ENCODE peak calls at places on chromosomes 4 and X, in ten cellular contexts. L, O, I, E, W, X, A, R, F and B are unnamed samples.
A peak's percentile ranks its signal among the peaks of the same experiment; 100 is the strongest.

GRCh38 chr4:5003918-5004317 is 15.3 kb downstream of the CYTL1 start:
- DNase-seq in L (no peak), O (no peak), I (no peak), E (no peak), W (no peak), X (no peak), A (no peak), R (no peak), F (no peak), B (no peak)

GRCh38 chrX:34656842-34657780 is at the start of gene TMEM47:
- DNase-seq in L (peak; percentile 69), O (peak; percentile 84), I (peak; percentile 65), E (peak; percentile 81), W (peak; percentile 87), X (peak; percentile 80), A (no peak), R (peak; percentile 75), F (peak; percentile 72), B (peak; percentile 67)

GRCh38 chrX:25023908-25024307 is 8.1 kb upstream of the ARX start:
- DNase-seq in L (no peak), O (no peak), I (no peak), E (no peak), W (no peak), X (no peak), A (no peak), R (no peak), F (no peak), B (no peak)

GRCh38 chr4:38058186-38058585 is 98.0 kb downstream of the PTTG2 start:
- DNase-seq in L (no peak), O (no peak), I (no peak), E (no peak), W (no peak), X (no peak), A (no peak), R (no peak), F (no peak), B (no peak)

GRCh38 chrX:50871922-50872453 is 38.5 kb upstream of the BMP15 start:
- DNase-seq in L (no peak), O (no peak), I (no peak), E (no peak), W (no peak), X (no peak), A (no peak), R (no peak), F (peak; percentile 11), B (no peak)

GRCh38 chr4:55553442-55553841 is 6.7 kb upstream of the CLOCK start:
- DNase-seq in L (peak; percentile 79), O (no peak), I (peak; percentile 10), E (peak; percentile 67), W (peak; percentile 56), X (no peak), A (no peak), R (peak; percentile 50), F (peak; percentile 68), B (no peak)

GRCh38 chr4:52946811-52947210 is 84.7 kb downstream of the RASL11B start:
- DNase-seq in L (no peak), O (no peak), I (no peak), E (no peak), W (no peak), X (no peak), A (no peak), R (no peak), F (no peak), B (no peak)

GRCh38 chrX:7435822-7436221 is 287.9 kb upstream of the PUDP start:
- DNase-seq in L (no peak), O (no peak), I (no peak), E (no peak), W (no peak), X (no peak), A (no peak), R (no peak), F (no peak), B (no peak)

GRCh38 chrX:3663576-3664290 is 49.7 kb downstream of the PRKX start:
- DNase-seq in L (no peak), O (peak; percentile 52), I (no peak), E (no peak), W (no peak), X (no peak), A (no peak), R (no peak), F (no peak), B (no peak)

GRCh38 chr4:185920171-185920570 is 108.2 kb upstream of the SORBS2 start:
- DNase-seq in L (peak; percentile 18), O (no peak), I (peak; percentile 30), E (no peak), W (no peak), X (no peak), A (no peak), R (no peak), F (peak; percentile 65), B (no peak)

GRCh38 chr4:83606435-83606834 is 70.5 kb downstream of the GPAT3 start:
- DNase-seq in L (no peak), O (no peak), I (no peak), E (no peak), W (no peak), X (no peak), A (no peak), R (no peak), F (no peak), B (no peak)

GRCh38 chr4:141077611-141078225 is 55.6 kb downstream of the RNF150 start:
- DNase-seq in L (no peak), O (no peak), I (no peak), E (no peak), W (no peak), X (no peak), A (no peak), R (no peak), F (no peak), B (no peak)

GRCh38 chr4:150305995-150306394 is 227.8 kb downstream of the DCLK2 start:
- DNase-seq in L (peak; percentile 51), O (no peak), I (no peak), E (peak; percentile 80), W (no peak), X (no peak), A (no peak), R (no peak), F (peak; percentile 81), B (no peak)

GRCh38 chr4:143344011-143344410 is 7.3 kb downstream of the GAB1 start:
- DNase-seq in L (peak; percentile 28), O (no peak), I (no peak), E (peak; percentile 24), W (no peak), X (no peak), A (no peak), R (no peak), F (no peak), B (no peak)

GRCh38 chr4:143347495-143347894 is 10.8 kb downstream of the GAB1 start:
- DNase-seq in L (no peak), O (no peak), I (no peak), E (no peak), W (no peak), X (no peak), A (no peak), R (no peak), F (no peak), B (no peak)

GRCh38 chr4:143343276-143343831 is 6.7 kb downstream of the GAB1 start:
- DNase-seq in L (no peak), O (no peak), I (no peak), E (no peak), W (no peak), X (no peak), A (no peak), R (no peak), F (no peak), B (no peak)

GRCh38 chr4:143346208-143346607 is 9.5 kb downstream of the GAB1 start:
- DNase-seq in L (peak; percentile 95), O (no peak), I (peak; percentile 42), E (no peak), W (peak; percentile 91), X (no peak), A (no peak), R (no peak), F (no peak), B (no peak)

GRCh38 chr4:143344774-143345173 is 8.1 kb downstream of the GAB1 start:
- DNase-seq in L (no peak), O (no peak), I (no peak), E (peak; percentile 62), W (no peak), X (no peak), A (no peak), R (no peak), F (peak; percentile 40), B (no peak)
- H3K27ac ChIP-seq in L (peak overlapping the region; percentile 87), O (peak overlapping the region; percentile 68), I (no peak overlapping the region), E (peak overlapping the region; percentile 93), W (no peak overlapping the region), X (no peak overlapping the region), A (no peak overlapping the region), R (no peak overlapping the region), F (no peak overlapping the region), B (no peak overlapping the region)

DNA sequence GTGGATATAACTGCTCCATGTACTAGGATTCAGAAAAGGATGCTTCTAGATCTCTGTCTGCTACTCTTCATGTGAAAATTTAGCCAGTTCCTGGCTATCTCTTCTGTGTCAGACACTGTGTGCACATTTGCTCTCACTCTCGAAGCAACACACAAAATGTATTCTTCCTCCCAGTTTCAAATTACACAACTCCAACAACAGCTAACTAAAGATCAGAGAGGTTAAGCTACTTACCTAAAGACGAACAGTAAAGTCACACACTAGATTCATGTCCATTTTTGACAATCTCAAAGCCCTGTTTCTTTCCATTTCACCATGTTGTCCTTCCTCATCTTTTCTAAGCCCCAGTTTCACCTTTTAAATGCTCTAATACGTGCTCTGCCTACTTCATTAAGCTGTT is 2.2 kb downstream of the CLNK start:
- DNase-seq in L (no peak), O (no peak), I (no peak), E (no peak), W (no peak), X (no peak), A (no peak), R (no peak), F (no peak), B (no peak)
- H3K27ac ChIP-seq in L (no peak overlapping the region), O (no peak overlapping the region), I (no peak overlapping the region), E (no peak overlapping the region), W (no peak overlapping the region), X (no peak overlapping the region), A (no peak overlapping the region), R (no peak overlapping the region), F (no peak overlapping the region), B (no peak overlapping the region)

DNA sequence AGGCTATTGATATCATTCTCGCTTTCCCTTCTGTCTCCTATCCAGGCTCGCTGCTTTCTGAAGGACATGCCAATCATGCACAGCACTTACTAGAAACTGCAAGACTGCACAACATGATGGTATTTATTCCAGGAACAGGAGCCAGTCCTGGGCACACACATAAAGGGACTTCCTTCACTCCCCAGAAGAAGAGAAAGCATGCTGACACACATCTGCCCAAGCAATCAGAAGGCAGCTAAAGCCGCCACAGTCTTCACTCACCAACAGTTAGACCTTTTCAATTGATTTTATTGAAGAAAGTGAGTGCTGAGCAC is 137.7 kb downstream of the SLC7A11 start:
- DNase-seq in L (no peak), O (no peak), I (no peak), E (no peak), W (no peak), X (no peak), A (no peak), R (no peak), F (no peak), B (no peak)
- H3K27ac ChIP-seq in L (no peak overlapping the region), O (no peak overlapping the region), I (no peak overlapping the region), E (peak overlapping the region; percentile 82), W (no peak overlapping the region), X (no peak overlapping the region), A (no peak overlapping the region), R (no peak overlapping the region), F (no peak overlapping the region), B (no peak overlapping the region)

DNA sequence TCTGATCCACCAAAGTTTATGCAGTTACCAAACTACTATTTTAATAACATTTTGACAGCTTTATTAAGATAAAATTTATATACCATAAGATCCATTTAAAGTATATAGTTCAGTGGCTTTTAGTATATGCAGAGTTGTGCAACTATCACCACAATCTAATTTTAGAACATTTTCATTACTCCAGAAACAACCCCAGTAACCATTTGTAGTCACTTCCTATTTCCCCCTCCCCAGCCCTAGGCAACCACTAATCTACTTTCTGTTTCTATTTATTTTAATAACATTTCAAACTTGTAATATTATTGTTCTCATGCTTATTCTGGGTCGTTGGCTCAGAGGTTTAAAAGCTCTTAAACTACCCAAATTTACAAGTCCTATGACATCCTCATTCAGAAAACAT is 18.3 kb downstream of the XIAP start:
- DNase-seq in L (no peak), O (no peak), I (no peak), E (peak; percentile 32), W (no peak), X (no peak), A (no peak), R (no peak), F (no peak), B (no peak)
- H3K27ac ChIP-seq in L (no peak overlapping the region), O (peak overlapping the region; percentile 71), I (no peak overlapping the region), E (no peak overlapping the region), W (no peak overlapping the region), X (no peak overlapping the region), A (no peak overlapping the region), R (no peak overlapping the region), F (no peak overlapping the region), B (no peak overlapping the region)